ENCODE peak calls at places on chromosome 18, in ten cellular contexts. One of them, this sample, is unnamed.

GRCh38 chr18:48799724-48800315 is 150.9 kb downstream of the SMAD7 start:
- DNase-seq in Panc1: no peak
- DNase-seq in sigmoid colon: peak
- DNase-seq in GM12878: no peak
- DNase-seq in SK-N-SH: no peak
- DNase-seq in upper lobe of left lung: no peak
- DNase-seq in GM23338: no peak
- DNase-seq in transverse colon: no peak
- DNase-seq in breast epithelium: no peak
- DNase-seq in suprapubic skin: peak
- DNase-seq in this sample: no peak

GRCh38 chr18:53426656-53427055 is 797.8 kb downstream of the MBD2 start:
- DNase-seq in upper lobe of left lung: no peak
- DNase-seq in GM12878: no peak
- DNase-seq in SK-N-SH: no peak
- DNase-seq in suprapubic skin: no peak
- DNase-seq in GM23338: no peak
- DNase-seq in transverse colon: no peak
- DNase-seq in Panc1: no peak
- DNase-seq in sigmoid colon: no peak
- DNase-seq in breast epithelium: no peak
- DNase-seq in this sample: no peak

GRCh38 chr18:37671530-37671929 is 105.9 kb upstream of the CELF4 start:
- DNase-seq in transverse colon: no peak
- DNase-seq in upper lobe of left lung: no peak
- DNase-seq in suprapubic skin: no peak
- DNase-seq in SK-N-SH: no peak
- DNase-seq in Panc1: no peak
- DNase-seq in sigmoid colon: no peak
- DNase-seq in GM12878: no peak
- DNase-seq in GM23338: no peak
- DNase-seq in breast epithelium: no peak
- DNase-seq in this sample: peak

GRCh38 chr18:79947054-79947755 is 4.2 kb downstream of the SLC66A2 start:
- DNase-seq in upper lobe of left lung: peak
- DNase-seq in suprapubic skin: peak
- DNase-seq in Panc1: no peak
- DNase-seq in GM12878: no peak
- DNase-seq in sigmoid colon: peak
- DNase-seq in transverse colon: peak
- DNase-seq in GM23338: no peak
- DNase-seq in SK-N-SH: no peak
- DNase-seq in breast epithelium: peak
- DNase-seq in this sample: no peak

GRCh38 chr18:43312891-43313290 is 35.6 kb upstream of the SYT4 start:
- DNase-seq in upper lobe of left lung: no peak
- DNase-seq in Panc1: peak
- DNase-seq in sigmoid colon: no peak
- DNase-seq in SK-N-SH: no peak
- DNase-seq in suprapubic skin: no peak
- DNase-seq in breast epithelium: no peak
- DNase-seq in transverse colon: no peak
- DNase-seq in GM12878: no peak
- DNase-seq in GM23338: no peak
- DNase-seq in this sample: no peak

GRCh38 chr18:57444301-57444759 is 9.2 kb downstream of the ONECUT2 start:
- DNase-seq in sigmoid colon: no peak
- DNase-seq in SK-N-SH: no peak
- DNase-seq in Panc1: no peak
- DNase-seq in GM23338: peak
- DNase-seq in upper lobe of left lung: no peak
- DNase-seq in GM12878: no peak
- DNase-seq in transverse colon: no peak
- DNase-seq in suprapubic skin: no peak
- DNase-seq in breast epithelium: no peak
- DNase-seq in this sample: peak

GRCh38 chr18:79371536-79372210 is 24.1 kb upstream of the NFATC1 start:
- DNase-seq in suprapubic skin: no peak
- DNase-seq in Panc1: no peak
- DNase-seq in sigmoid colon: no peak
- DNase-seq in SK-N-SH: no peak
- DNase-seq in GM23338: no peak
- DNase-seq in upper lobe of left lung: no peak
- DNase-seq in breast epithelium: no peak
- DNase-seq in transverse colon: no peak
- DNase-seq in GM12878: no peak
- DNase-seq in this sample: no peak

GRCh38 chr18:61653823-61654551 is 238.8 kb downstream of the RNF152 start:
- DNase-seq in suprapubic skin: no peak
- DNase-seq in breast epithelium: no peak
- DNase-seq in Panc1: no peak
- DNase-seq in upper lobe of left lung: no peak
- DNase-seq in sigmoid colon: no peak
- DNase-seq in SK-N-SH: no peak
- DNase-seq in transverse colon: no peak
- DNase-seq in GM12878: no peak
- DNase-seq in GM23338: no peak
- DNase-seq in this sample: no peak

GRCh38 chr18:61091379-61091778 is 241.9 kb upstream of the CDH20 start:
- DNase-seq in SK-N-SH: no peak
- DNase-seq in upper lobe of left lung: no peak
- DNase-seq in transverse colon: no peak
- DNase-seq in GM12878: no peak
- DNase-seq in GM23338: no peak
- DNase-seq in breast epithelium: no peak
- DNase-seq in suprapubic skin: no peak
- DNase-seq in sigmoid colon: no peak
- DNase-seq in Panc1: no peak
- DNase-seq in this sample: no peak

GRCh38 chr18:59719533-59720325 is 22.5 kb upstream of the CCBE1 start:
- DNase-seq in SK-N-SH: no peak
- DNase-seq in Panc1: no peak
- DNase-seq in breast epithelium: no peak
- DNase-seq in upper lobe of left lung: no peak
- DNase-seq in sigmoid colon: no peak
- DNase-seq in GM23338: no peak
- DNase-seq in transverse colon: no peak
- DNase-seq in suprapubic skin: no peak
- DNase-seq in GM12878: no peak
- DNase-seq in this sample: no peak

GRCh38 chr18:36387296-36387695 is 89.8 kb downstream of the FHOD3 start:
- DNase-seq in breast epithelium: no peak
- DNase-seq in sigmoid colon: no peak
- DNase-seq in upper lobe of left lung: no peak
- DNase-seq in GM23338: no peak
- DNase-seq in SK-N-SH: no peak
- DNase-seq in transverse colon: no peak
- DNase-seq in suprapubic skin: no peak
- DNase-seq in Panc1: no peak
- DNase-seq in GM12878: no peak
- DNase-seq in this sample: no peak

GRCh38 chr18:67402543-67402942 is 114.0 kb downstream of the DSEL start:
- DNase-seq in Panc1: no peak
- DNase-seq in upper lobe of left lung: no peak
- DNase-seq in GM23338: no peak
- DNase-seq in SK-N-SH: no peak
- DNase-seq in breast epithelium: no peak
- DNase-seq in GM12878: no peak
- DNase-seq in transverse colon: no peak
- DNase-seq in sigmoid colon: no peak
- DNase-seq in suprapubic skin: no peak
- DNase-seq in this sample: no peak

GRCh38 chr18:37674570-37674969 is 109.0 kb upstream of the CELF4 start:
- DNase-seq in breast epithelium: no peak
- DNase-seq in sigmoid colon: no peak
- DNase-seq in GM23338: no peak
- DNase-seq in upper lobe of left lung: no peak
- DNase-seq in suprapubic skin: no peak
- DNase-seq in transverse colon: no peak
- DNase-seq in Panc1: no peak
- DNase-seq in GM12878: no peak
- DNase-seq in SK-N-SH: no peak
- DNase-seq in this sample: no peak

GRCh38 chr18:9353596-9353995 is 19.0 kb downstream of the TWSG1 start:
- DNase-seq in Panc1: no peak
- DNase-seq in GM12878: peak
- DNase-seq in transverse colon: no peak
- DNase-seq in suprapubic skin: no peak
- DNase-seq in sigmoid colon: no peak
- DNase-seq in upper lobe of left lung: no peak
- DNase-seq in SK-N-SH: no peak
- DNase-seq in breast epithelium: no peak
- DNase-seq in GM23338: no peak
- DNase-seq in this sample: no peak

GRCh38 chr18:58091099-58091611 is 47.1 kb downstream of the NEDD4L start:
- DNase-seq in GM23338: no peak
- DNase-seq in sigmoid colon: no peak
- DNase-seq in Panc1: no peak
- DNase-seq in SK-N-SH: no peak
- DNase-seq in transverse colon: peak
- DNase-seq in GM12878: peak
- DNase-seq in breast epithelium: peak
- DNase-seq in upper lobe of left lung: no peak
- DNase-seq in suprapubic skin: no peak
- DNase-seq in this sample: no peak

GRCh38 chr18:75010725-75011124 is 198.2 kb downstream of the PTGR3 start:
- DNase-seq in SK-N-SH: no peak
- DNase-seq in breast epithelium: no peak
- DNase-seq in suprapubic skin: no peak
- DNase-seq in sigmoid colon: no peak
- DNase-seq in GM12878: no peak
- DNase-seq in GM23338: no peak
- DNase-seq in transverse colon: no peak
- DNase-seq in Panc1: no peak
- DNase-seq in upper lobe of left lung: no peak
- DNase-seq in this sample: no peak

DNA sequence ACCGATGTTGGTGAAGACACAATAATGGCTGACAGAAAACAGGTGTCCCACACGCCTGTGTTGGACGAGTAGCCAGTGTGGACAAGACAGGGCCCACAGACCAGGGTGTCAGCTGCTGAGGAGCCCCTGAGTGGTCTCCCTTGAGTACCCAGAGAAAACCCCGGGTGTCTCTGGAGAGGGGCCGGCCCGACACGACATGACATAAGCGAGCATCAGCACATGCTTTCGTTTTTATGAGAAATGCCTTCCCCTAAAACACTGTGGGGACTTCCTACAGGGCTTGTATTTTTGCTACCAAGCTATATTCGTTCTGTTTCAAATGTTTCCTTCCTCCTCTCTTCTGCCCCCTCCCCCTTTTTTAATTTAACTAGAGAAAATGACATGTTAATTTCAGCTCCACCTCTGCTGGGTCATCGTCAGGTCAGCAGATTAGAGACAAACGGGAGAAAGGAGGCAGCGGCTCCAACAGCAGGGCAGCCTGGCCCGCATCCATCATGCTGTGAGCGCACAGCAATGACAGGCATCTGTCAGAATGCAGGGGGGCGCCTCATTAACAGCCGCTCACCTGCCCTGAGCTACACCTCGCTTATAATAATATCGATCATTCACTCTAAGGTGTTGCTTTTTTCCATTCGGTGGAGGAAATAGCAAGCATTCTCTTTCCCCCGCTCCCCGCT is 286.3 kb downstream of the ZNF516 start:
- DNase-seq in GM23338: peak
- DNase-seq in suprapubic skin: no peak
- DNase-seq in sigmoid colon: no peak
- DNase-seq in transverse colon: no peak
- DNase-seq in GM12878: no peak
- DNase-seq in upper lobe of left lung: no peak
- DNase-seq in breast epithelium: no peak
- DNase-seq in SK-N-SH: no peak
- DNase-seq in Panc1: no peak
- DNase-seq in this sample: no peak
- H3K4me3 ChIP-seq in GM23338: no peak
- H3K4me3 ChIP-seq in suprapubic skin: peak
- H3K4me3 ChIP-seq in sigmoid colon: peak
- H3K4me3 ChIP-seq in transverse colon: no peak
- H3K4me3 ChIP-seq in GM12878: peak
- H3K4me3 ChIP-seq in upper lobe of left lung: no peak
- H3K4me3 ChIP-seq in breast epithelium: peak
- H3K4me3 ChIP-seq in SK-N-SH: no peak
- H3K4me3 ChIP-seq in Panc1: peak
- H3K4me3 ChIP-seq in this sample: peak

GRCh38 chr18:33014060-33014796 is 241.4 kb upstream of the KLHL14 start:
- DNase-seq in GM12878: no peak
- DNase-seq in GM23338: no peak
- DNase-seq in transverse colon: no peak
- DNase-seq in suprapubic skin: no peak
- DNase-seq in breast epithelium: no peak
- DNase-seq in upper lobe of left lung: no peak
- DNase-seq in sigmoid colon: no peak
- DNase-seq in SK-N-SH: no peak
- DNase-seq in Panc1: no peak
- DNase-seq in this sample: no peak
- TF ChIP-seq POLR2AphosphoS5 in GM12878: no peak
- TF ChIP-seq POLR2AphosphoS5 in GM23338: no peak
- TF ChIP-seq POLR2AphosphoS5 in transverse colon: no peak
- TF ChIP-seq POLR2AphosphoS5 in suprapubic skin: no peak
- TF ChIP-seq POLR2AphosphoS5 in breast epithelium: no peak
- TF ChIP-seq POLR2AphosphoS5 in upper lobe of left lung: no peak
- TF ChIP-seq POLR2AphosphoS5 in sigmoid colon: no peak
- TF ChIP-seq POLR2AphosphoS5 in SK-N-SH: no peak
- TF ChIP-seq POLR2AphosphoS5 in Panc1: peak
- TF ChIP-seq POLR2AphosphoS5 in this sample: no peak

DNA sequence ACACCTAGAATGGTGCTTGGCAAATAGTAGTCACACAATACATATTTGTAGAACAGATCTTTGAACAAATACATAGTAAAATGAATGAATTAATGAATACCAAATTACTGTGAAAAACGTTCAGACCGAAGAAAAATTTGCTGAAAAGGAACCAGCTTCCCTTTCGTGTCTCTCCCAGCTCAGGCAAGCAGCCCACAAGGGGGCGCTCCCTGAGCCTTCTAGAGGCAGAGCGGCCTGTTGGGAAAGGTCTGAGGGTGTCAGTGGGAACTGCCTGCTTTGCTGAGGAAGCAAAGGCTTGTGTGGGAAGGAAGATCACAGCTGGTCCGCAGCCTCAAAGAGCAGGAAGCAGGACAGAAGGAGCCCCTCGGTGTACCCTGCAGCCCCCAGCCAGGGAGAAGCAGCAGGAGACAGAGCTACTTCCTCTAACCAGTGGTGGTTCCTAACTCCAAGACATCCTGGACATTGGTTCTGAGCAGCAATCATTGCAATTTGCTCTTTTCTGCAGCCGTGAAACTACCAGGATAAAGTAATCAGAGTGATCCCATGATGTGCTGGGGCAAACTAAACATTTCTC is 231.1 kb downstream of the ANKRD30B start:
- DNase-seq in GM12878: no peak
- DNase-seq in transverse colon: peak
- DNase-seq in suprapubic skin: no peak
- DNase-seq in breast epithelium: no peak
- DNase-seq in Panc1: no peak
- DNase-seq in GM23338: peak
- DNase-seq in sigmoid colon: no peak
- DNase-seq in upper lobe of left lung: no peak
- DNase-seq in SK-N-SH: peak
- DNase-seq in this sample: peak
- TF ChIP-seq CTCF in GM12878: no peak
- TF ChIP-seq CTCF in transverse colon: peak
- TF ChIP-seq CTCF in suprapubic skin: no peak
- TF ChIP-seq CTCF in breast epithelium: no peak
- TF ChIP-seq CTCF in Panc1: peak
- TF ChIP-seq CTCF in GM23338: peak
- TF ChIP-seq CTCF in sigmoid colon: no peak
- TF ChIP-seq CTCF in upper lobe of left lung: no peak
- TF ChIP-seq CTCF in SK-N-SH: peak
- TF ChIP-seq CTCF in this sample: peak

GRCh38 chr18:70464343-70465114 is 175.7 kb downstream of the SOCS6 start:
- DNase-seq in breast epithelium: peak
- DNase-seq in suprapubic skin: peak
- DNase-seq in upper lobe of left lung: peak
- DNase-seq in GM12878: no peak
- DNase-seq in Panc1: peak
- DNase-seq in SK-N-SH: peak
- DNase-seq in GM23338: peak
- DNase-seq in transverse colon: peak
- DNase-seq in sigmoid colon: peak
- DNase-seq in this sample: no peak
- H3K4me3 ChIP-seq in breast epithelium: peak
- H3K4me3 ChIP-seq in suprapubic skin: peak
- H3K4me3 ChIP-seq in upper lobe of left lung: no peak
- H3K4me3 ChIP-seq in GM12878: no peak
- H3K4me3 ChIP-seq in Panc1: peak
- H3K4me3 ChIP-seq in SK-N-SH: peak
- H3K4me3 ChIP-seq in GM23338: peak
- H3K4me3 ChIP-seq in transverse colon: no peak
- H3K4me3 ChIP-seq in sigmoid colon: peak
- H3K4me3 ChIP-seq in this sample: peak

This sample was measured in esophagus muscularis mucosa.